ENCODE peak calls at places on chromosomes 12 and 14, in six cellular contexts. B is putamen, Z is NCI-H187, X is left ventricle myocardium superior, E is EH, J is mammary epithelial cell. L is an unnamed sample.

GRCh38 chr14:92603309-92604257 is 90.0 kb downstream of the RIN3 start:
- DNase-seq in B (peak; percentile 2), E (peak; percentile 81), Z (no peak), X (peak; percentile 55), J (peak; percentile 51), L (no peak)

GRCh38 chr12:26629864-26630263 is 203.1 kb downstream of the ITPR2 start:
- DNase-seq in Z (no peak), X (no peak), E (peak; percentile 58), B (no peak), J (no peak), L (no peak)

GRCh38 chr12:47776471-47777143 is 3.6 kb downstream of the SLC48A1 start:
- DNase-seq in Z (no peak), X (no peak), B (no peak), J (no peak), E (peak; percentile 69), L (no peak)

GRCh38 chr12:45893240-45893639 is 97.1 kb downstream of the SCAF11 start:
- DNase-seq in X (no peak), B (peak; percentile 41), E (peak; percentile 15), Z (no peak), J (peak; percentile 16), L (no peak)

GRCh38 chr12:54304187-54304810 is 3.5 kb upstream of the NFE2 start:
- DNase-seq in X (peak; percentile 77), E (peak; percentile 53), J (peak; percentile 72), Z (no peak), B (no peak), L (peak; percentile 83)

GRCh38 chr12:55922126-55922525 is 5.6 kb downstream of the PYM1 start:
- DNase-seq in Z (no peak), J (no peak), E (no peak), B (no peak), X (no peak), L (no peak)

GRCh38 chr12:80988986-80989385 is 51.3 kb upstream of the LIN7A start:
- DNase-seq in B (no peak), Z (no peak), J (no peak), X (no peak), E (no peak), L (no peak)

GRCh38 chr12:49364989-49365388 is 2.3 kb upstream of the SPATS2 start:
- DNase-seq in B (no peak), X (no peak), E (peak; percentile 82), Z (no peak), J (peak; percentile 85), L (no peak)

GRCh38 chr14:21846227-21846885 is 172.7 kb upstream of the OR4E1 start:
- DNase-seq in E (no peak), Z (no peak), B (no peak), X (no peak), J (peak; percentile 18), L (no peak)

GRCh38 chr12:87667378-87667777 is 361.8 kb downstream of the C12orf50 start:
- DNase-seq in E (no peak), Z (no peak), X (no peak), J (peak; percentile 31), B (no peak), L (no peak)

GRCh38 chr12:31896514-31897039 is 62.6 kb upstream of the RESF1 start:
- DNase-seq in Z (no peak), E (no peak), B (no peak), X (no peak), J (peak; percentile 49), L (no peak)

GRCh38 chr14:64725360-64725815 is 21.2 kb downstream of the PLEKHG3 start:
- DNase-seq in B (no peak), X (no peak), E (no peak), Z (peak; percentile 18), J (no peak), L (no peak)

GRCh38 chr12:44003721-44004120 is 167.8 kb downstream of the TMEM117 start:
- DNase-seq in Z (no peak), E (no peak), X (no peak), B (no peak), J (no peak), L (no peak)

GRCh38 chr12:468671-469389 is 9.1 kb downstream of the B4GALNT3 start:
- DNase-seq in B (no peak), X (no peak), J (no peak), Z (no peak), E (no peak), L (no peak)

GRCh38 chr12:111596985-111597730 is 2.0 kb downstream of the ATXN2 start:
- DNase-seq in Z (peak; percentile 15), J (peak; percentile 67), X (peak; percentile 61), B (peak; percentile 43), E (peak; percentile 78), L (peak; percentile 52)

GRCh38 chr14:102086346-102086971 is 385 bp downstream of the HSP90AA1 start:
- DNase-seq in J (peak; percentile 46), X (peak; percentile 69), B (peak; percentile 49), Z (no peak), E (peak; percentile 79), L (no peak)

GRCh38 chr12:48601013-48601756 is 31.3 kb upstream of the LALBA start:
- DNase-seq in Z (no peak), X (no peak), B (no peak), E (peak; percentile 53), J (peak; percentile 35), L (no peak)

GRCh38 chr14:34453226-34453625 is 8.8 kb downstream of the SPTSSA start:
- DNase-seq in B (no peak), X (no peak), J (no peak), Z (no peak), E (no peak), L (no peak)

GRCh38 chr12:53292441-53292840 is 2.9 kb upstream of the PFDN5 start:
- DNase-seq in J (no peak), E (no peak), Z (peak; percentile 75), B (no peak), X (no peak), L (no peak)

GRCh38 chr14:54211562-54212308 is 185.1 kb upstream of the CDKN3 start:
- DNase-seq in J (peak; percentile 79), E (peak; percentile 86), B (no peak), X (no peak), Z (no peak), L (no peak)

GRCh38 chr14:24984846-24985589 is 64.9 kb downstream of the STXBP6 start:
- DNase-seq in Z (no peak), E (peak; percentile 63), X (no peak), B (no peak), J (no peak), L (no peak)

GRCh38 chr12:116640320-116640719 is 81.1 kb downstream of the MAP1LC3B2 start:
- DNase-seq in Z (no peak), J (no peak), X (no peak), E (no peak), B (no peak), L (no peak)

GRCh38 chr12:79547044-79547734 is 143.6 kb downstream of the PAWR start:
- DNase-seq in J (peak; percentile 98), B (no peak), E (peak; percentile 85), Z (no peak), X (no peak), L (no peak)

GRCh38 chr12:131832393-131833231 is 4.4 kb downstream of the MMP17 start:
- DNase-seq in X (peak; percentile 68), B (no peak), J (peak; percentile 23), E (peak; percentile 84), Z (no peak), L (no peak)

GRCh38 chr12:128863957-128864356 is 10.7 kb downstream of the GLT1D1 start:
- DNase-seq in J (no peak), Z (no peak), E (no peak), X (no peak), B (no peak), L (no peak)

GRCh38 chr12:51970904-51971646 is 19.6 kb downstream of the ACVR1B start:
- DNase-seq in B (no peak), X (no peak), E (peak; percentile 69), Z (no peak), J (peak; percentile 87), L (peak; percentile 46)

GRCh38 chr14:105881021-105881930 is 354.9 kb downstream of the TMEM121 start:
- DNase-seq in B (no peak), X (peak; percentile 11), E (no peak), J (no peak), Z (no peak), L (no peak)

GRCh38 chr12:114547636-114548035 is 136.3 kb downstream of the TBX3 start:
- DNase-seq in Z (no peak), X (no peak), J (no peak), B (no peak), E (no peak), L (no peak)

GRCh38 chr12:3216726-3217682 is 139.8 kb downstream of the TSPAN9 start:
- DNase-seq in E (peak; percentile 91), B (no peak), Z (no peak), X (peak; percentile 28), J (peak; percentile 96), L (no peak)

GRCh38 chr12:121138284-121138683 is 5.6 kb downstream of the P2RX7 start:
- DNase-seq in Z (no peak), X (no peak), B (no peak), E (no peak), J (no peak), L (no peak)

GRCh38 chr14:104293231-104293841 is 154.9 kb downstream of the KIF26A start:
- DNase-seq in X (peak; percentile 19), Z (no peak), E (no peak), B (no peak), J (no peak), L (no peak)

GRCh38 chr12:93122089-93122488 is 193.0 kb upstream of the EEA1 start:
- DNase-seq in J (peak; percentile 95), X (no peak), Z (no peak), B (no peak), E (peak; percentile 89), L (no peak)

L was measured in HuH-7.5.